ENCODE peak calls at places on chromosomes 5 and 9, in eight cellular contexts. One of them, this sample, is unnamed.

GRCh38 chr5:91170266-91170665 is 212.9 kb downstream of the ARRDC3 start:
- DNase-seq in NCI-H1105 treated with DMSO at 0.1 percent for 48 hours: no peak
- DNase-seq in AG08396: no peak
- DNase-seq in lung microvascular endothelial cell: peak
- DNase-seq in neural progenitor cell: no peak
- DNase-seq in fibroblast of the aortic adventitia: peak
- DNase-seq in T follicular helper cell: no peak
- DNase-seq in GM23248: peak
- DNase-seq in this sample: no peak

GRCh38 chr9:34653131-34653530 is 1.1 kb downstream of the IL11RA start:
- DNase-seq in NCI-H1105 treated with DMSO at 0.1 percent for 48 hours: no peak
- DNase-seq in AG08396: peak
- DNase-seq in lung microvascular endothelial cell: peak
- DNase-seq in neural progenitor cell: no peak
- DNase-seq in fibroblast of the aortic adventitia: peak
- DNase-seq in T follicular helper cell: no peak
- DNase-seq in GM23248: peak
- DNase-seq in this sample: no peak

GRCh38 chr5:159133041-159133741 is 33.5 kb upstream of the EBF1 start:
- DNase-seq in NCI-H1105 treated with DMSO at 0.1 percent for 48 hours: peak
- DNase-seq in AG08396: peak
- DNase-seq in lung microvascular endothelial cell: peak
- DNase-seq in neural progenitor cell: peak
- DNase-seq in fibroblast of the aortic adventitia: peak
- DNase-seq in T follicular helper cell: no peak
- DNase-seq in GM23248: peak
- DNase-seq in this sample: peak

GRCh38 chr5:1525624-1525985 is 1.8 kb upstream of the LPCAT1 start:
- DNase-seq in NCI-H1105 treated with DMSO at 0.1 percent for 48 hours: no peak
- DNase-seq in AG08396: no peak
- DNase-seq in lung microvascular endothelial cell: no peak
- DNase-seq in neural progenitor cell: no peak
- DNase-seq in fibroblast of the aortic adventitia: no peak
- DNase-seq in T follicular helper cell: no peak
- DNase-seq in GM23248: no peak
- DNase-seq in this sample: peak

GRCh38 chr9:6973762-6974161 is 216.0 kb downstream of the KDM4C start:
- DNase-seq in NCI-H1105 treated with DMSO at 0.1 percent for 48 hours: no peak
- DNase-seq in AG08396: no peak
- DNase-seq in lung microvascular endothelial cell: no peak
- DNase-seq in neural progenitor cell: no peak
- DNase-seq in fibroblast of the aortic adventitia: no peak
- DNase-seq in T follicular helper cell: no peak
- DNase-seq in GM23248: peak
- DNase-seq in this sample: no peak

GRCh38 chr5:125486634-125487033 is 740.2 kb upstream of the ZNF608 start:
- DNase-seq in NCI-H1105 treated with DMSO at 0.1 percent for 48 hours: no peak
- DNase-seq in AG08396: no peak
- DNase-seq in lung microvascular endothelial cell: peak
- DNase-seq in neural progenitor cell: no peak
- DNase-seq in fibroblast of the aortic adventitia: peak
- DNase-seq in T follicular helper cell: no peak
- DNase-seq in GM23248: peak
- DNase-seq in this sample: no peak

GRCh38 chr5:6733411-6734242 is 20.4 kb downstream of the TENT4A start:
- DNase-seq in NCI-H1105 treated with DMSO at 0.1 percent for 48 hours: no peak
- DNase-seq in AG08396: peak
- DNase-seq in lung microvascular endothelial cell: no peak
- DNase-seq in neural progenitor cell: no peak
- DNase-seq in fibroblast of the aortic adventitia: peak
- DNase-seq in T follicular helper cell: no peak
- DNase-seq in GM23248: peak
- DNase-seq in this sample: peak

GRCh38 chr9:136019041-136019680 is 58.0 kb upstream of the UBAC1 start:
- DNase-seq in NCI-H1105 treated with DMSO at 0.1 percent for 48 hours: no peak
- DNase-seq in AG08396: no peak
- DNase-seq in lung microvascular endothelial cell: no peak
- DNase-seq in neural progenitor cell: no peak
- DNase-seq in fibroblast of the aortic adventitia: no peak
- DNase-seq in T follicular helper cell: no peak
- DNase-seq in GM23248: no peak
- DNase-seq in this sample: peak

GRCh38 chr5:96001262-96001661 is 39.6 kb upstream of the ELL2 start:
- DNase-seq in NCI-H1105 treated with DMSO at 0.1 percent for 48 hours: no peak
- DNase-seq in AG08396: no peak
- DNase-seq in lung microvascular endothelial cell: no peak
- DNase-seq in neural progenitor cell: no peak
- DNase-seq in fibroblast of the aortic adventitia: no peak
- DNase-seq in T follicular helper cell: no peak
- DNase-seq in GM23248: no peak
- DNase-seq in this sample: no peak

GRCh38 chr9:33161589-33162132 is 5.5 kb downstream of the B4GALT1 start:
- DNase-seq in NCI-H1105 treated with DMSO at 0.1 percent for 48 hours: no peak
- DNase-seq in AG08396: no peak
- DNase-seq in lung microvascular endothelial cell: no peak
- DNase-seq in neural progenitor cell: no peak
- DNase-seq in fibroblast of the aortic adventitia: peak
- DNase-seq in T follicular helper cell: no peak
- DNase-seq in GM23248: peak
- DNase-seq in this sample: no peak

GRCh38 chr5:141707535-141707934 is 25.5 kb upstream of the ARAP3 start:
- DNase-seq in NCI-H1105 treated with DMSO at 0.1 percent for 48 hours: no peak
- DNase-seq in AG08396: no peak
- DNase-seq in lung microvascular endothelial cell: no peak
- DNase-seq in neural progenitor cell: no peak
- DNase-seq in fibroblast of the aortic adventitia: no peak
- DNase-seq in T follicular helper cell: no peak
- DNase-seq in GM23248: no peak
- DNase-seq in this sample: no peak

GRCh38 chr5:103340717-103341397 is 82.3 kb downstream of the MACIR start:
- DNase-seq in NCI-H1105 treated with DMSO at 0.1 percent for 48 hours: no peak
- DNase-seq in AG08396: no peak
- DNase-seq in lung microvascular endothelial cell: peak
- DNase-seq in neural progenitor cell: no peak
- DNase-seq in fibroblast of the aortic adventitia: peak
- DNase-seq in T follicular helper cell: no peak
- DNase-seq in GM23248: peak
- DNase-seq in this sample: no peak

GRCh38 chr9:72292874-72293607 is 72.0 kb downstream of the ZFAND5 start:
- DNase-seq in NCI-H1105 treated with DMSO at 0.1 percent for 48 hours: peak
- DNase-seq in AG08396: no peak
- DNase-seq in lung microvascular endothelial cell: peak
- DNase-seq in neural progenitor cell: no peak
- DNase-seq in fibroblast of the aortic adventitia: peak
- DNase-seq in T follicular helper cell: no peak
- DNase-seq in GM23248: peak
- DNase-seq in this sample: peak

GRCh38 chr5:132026516-132027008 is 15.1 kb upstream of the ACSL6 start:
- DNase-seq in NCI-H1105 treated with DMSO at 0.1 percent for 48 hours: no peak
- DNase-seq in AG08396: no peak
- DNase-seq in lung microvascular endothelial cell: no peak
- DNase-seq in neural progenitor cell: no peak
- DNase-seq in fibroblast of the aortic adventitia: no peak
- DNase-seq in T follicular helper cell: no peak
- DNase-seq in GM23248: no peak
- DNase-seq in this sample: no peak

GRCh38 chr5:1012316-1012841 is 3.8 kb downstream of the NKD2 start:
- DNase-seq in NCI-H1105 treated with DMSO at 0.1 percent for 48 hours: no peak
- DNase-seq in AG08396: no peak
- DNase-seq in lung microvascular endothelial cell: no peak
- DNase-seq in neural progenitor cell: no peak
- DNase-seq in fibroblast of the aortic adventitia: no peak
- DNase-seq in T follicular helper cell: no peak
- DNase-seq in GM23248: no peak
- DNase-seq in this sample: peak

GRCh38 chr9:122348791-122349190 is 22.0 kb upstream of the PTGS1 start:
- DNase-seq in NCI-H1105 treated with DMSO at 0.1 percent for 48 hours: no peak
- DNase-seq in AG08396: no peak
- DNase-seq in lung microvascular endothelial cell: no peak
- DNase-seq in neural progenitor cell: no peak
- DNase-seq in fibroblast of the aortic adventitia: no peak
- DNase-seq in T follicular helper cell: no peak
- DNase-seq in GM23248: no peak
- DNase-seq in this sample: peak

GRCh38 chr9:133429641-133430161 is 7.5 kb downstream of the ADAMTS13 start:
- DNase-seq in NCI-H1105 treated with DMSO at 0.1 percent for 48 hours: no peak
- DNase-seq in AG08396: peak
- DNase-seq in lung microvascular endothelial cell: no peak
- DNase-seq in neural progenitor cell: peak
- DNase-seq in fibroblast of the aortic adventitia: no peak
- DNase-seq in T follicular helper cell: no peak
- DNase-seq in GM23248: peak
- DNase-seq in this sample: peak

GRCh38 chr5:157744055-157745011 is 821 bp downstream of the LSM11 start:
- DNase-seq in NCI-H1105 treated with DMSO at 0.1 percent for 48 hours: no peak
- DNase-seq in AG08396: peak
- DNase-seq in lung microvascular endothelial cell: peak
- DNase-seq in neural progenitor cell: no peak
- DNase-seq in fibroblast of the aortic adventitia: no peak
- DNase-seq in T follicular helper cell: no peak
- DNase-seq in GM23248: peak
- DNase-seq in this sample: peak

GRCh38 chr9:136848393-136849037 is 694 bp upstream of the PHPT1 start:
- DNase-seq in NCI-H1105 treated with DMSO at 0.1 percent for 48 hours: peak
- DNase-seq in AG08396: peak
- DNase-seq in lung microvascular endothelial cell: no peak
- DNase-seq in neural progenitor cell: peak
- DNase-seq in fibroblast of the aortic adventitia: no peak
- DNase-seq in T follicular helper cell: no peak
- DNase-seq in GM23248: peak
- DNase-seq in this sample: peak

GRCh38 chr5:41707853-41708603 is 162.2 kb downstream of the OXCT1 start:
- DNase-seq in NCI-H1105 treated with DMSO at 0.1 percent for 48 hours: peak
- DNase-seq in AG08396: peak
- DNase-seq in lung microvascular endothelial cell: peak
- DNase-seq in neural progenitor cell: peak
- DNase-seq in fibroblast of the aortic adventitia: peak
- DNase-seq in T follicular helper cell: no peak
- DNase-seq in GM23248: peak
- DNase-seq in this sample: peak

GRCh38 chr5:63351164-63351563 is 611.1 kb downstream of the HTR1A start:
- DNase-seq in NCI-H1105 treated with DMSO at 0.1 percent for 48 hours: no peak
- DNase-seq in AG08396: no peak
- DNase-seq in lung microvascular endothelial cell: no peak
- DNase-seq in neural progenitor cell: no peak
- DNase-seq in fibroblast of the aortic adventitia: no peak
- DNase-seq in T follicular helper cell: no peak
- DNase-seq in GM23248: no peak
- DNase-seq in this sample: no peak

GRCh38 chr9:38643456-38644173 is 23.2 kb upstream of the ANKRD18A start:
- DNase-seq in NCI-H1105 treated with DMSO at 0.1 percent for 48 hours: no peak
- DNase-seq in AG08396: no peak
- DNase-seq in lung microvascular endothelial cell: no peak
- DNase-seq in neural progenitor cell: no peak
- DNase-seq in fibroblast of the aortic adventitia: no peak
- DNase-seq in T follicular helper cell: no peak
- DNase-seq in GM23248: no peak
- DNase-seq in this sample: no peak

GRCh38 chr9:90642570-90643539 is at the start of gene DIRAS2:
- DNase-seq in NCI-H1105 treated with DMSO at 0.1 percent for 48 hours: peak
- DNase-seq in AG08396: peak
- DNase-seq in lung microvascular endothelial cell: peak
- DNase-seq in neural progenitor cell: peak
- DNase-seq in fibroblast of the aortic adventitia: peak
- DNase-seq in T follicular helper cell: no peak
- DNase-seq in GM23248: peak
- DNase-seq in this sample: peak

This sample was measured in osteoblast.